ENCODE peak calls at places on chromosomes 13 and 19, in nine cellular contexts. M, B, F, Z, C, H, G, Q and O are unnamed samples.

GRCh38 chr13:110308377-110309158 is 1.5 kb downstream of the COL4A2 start:
- DNase-seq in M (no peak), B (peak), F (no peak), Z (peak), C (no peak), H (no peak), G (no peak), Q (peak), O (peak)

GRCh38 chr19:38417544-38418506 is 8.2 kb downstream of the RASGRP4 start:
- DNase-seq in M (no peak), B (peak), F (no peak), Z (peak), C (peak), H (peak), G (peak), Q (peak), O (peak)

GRCh38 chr19:14127929-14128509 is 8.4 kb downstream of the ASF1B start:
- DNase-seq in M (no peak), B (no peak), F (no peak), Z (no peak), C (no peak), H (no peak), G (peak), Q (no peak), O (no peak)

GRCh38 chr13:111423168-111423785 is 102.8 kb downstream of the TEX29 start:
- DNase-seq in M (no peak), B (no peak), F (no peak), Z (no peak), C (no peak), H (no peak), G (no peak), Q (no peak), O (peak)

GRCh38 chr19:7575426-7576040 is 20.1 kb upstream of the CAMSAP3 start:
- DNase-seq in M (no peak), B (no peak), F (no peak), Z (no peak), C (no peak), H (no peak), G (no peak), Q (peak), O (peak)

GRCh38 chr19:9885077-9885552 is 50.0 kb downstream of the PIN1 start:
- DNase-seq in M (no peak), B (no peak), F (no peak), Z (peak), C (no peak), H (no peak), G (peak), Q (no peak), O (no peak)

GRCh38 chr13:104984296-104984818 is 1551.1 kb downstream of the EFNB2 start:
- DNase-seq in M (no peak), B (peak), F (peak), Z (peak), C (no peak), H (peak), G (peak), Q (peak), O (peak)

GRCh38 chr19:19223636-19224035 is 11.9 kb downstream of the NCAN start:
- DNase-seq in M (no peak), B (no peak), F (no peak), Z (no peak), C (no peak), H (no peak), G (no peak), Q (no peak), O (no peak)

GRCh38 chr13:51607165-51607564 is 22.9 kb downstream of the WDFY2 start:
- DNase-seq in M (no peak), B (no peak), F (no peak), Z (no peak), C (no peak), H (no peak), G (no peak), Q (no peak), O (no peak)

GRCh38 chr13:49869514-49869913 is 66.6 kb downstream of the SPRYD7 start:
- DNase-seq in M (no peak), B (no peak), F (no peak), Z (peak), C (no peak), H (no peak), G (no peak), Q (peak), O (peak)

GRCh38 chr19:32674153-32674958 is 624 bp downstream of the ANKRD27 start:
- DNase-seq in M (peak), B (no peak), F (no peak), Z (no peak), C (no peak), H (no peak), G (peak), Q (no peak), O (peak)